ENCODE peak calls at places on chromosomes 12 and 14, in seven cellular contexts. C, D, J, O, Z, X and W are unnamed samples. For H3K4me1, the result is how much of the 10 kb centered on the place peaks cover.

GRCh38 chr12:51323966-51324895 is at the start of gene BIN2:
- DNase-seq in Z (peak), J (no peak), X (no peak), O (no peak), C (peak), D (peak), W (no peak)

GRCh38 chr14:30957813-30958370 is 67.6 kb upstream of the AP4S1 start:
- DNase-seq in X (no peak), Z (no peak), O (no peak), C (no peak), J (no peak), D (no peak), W (no peak)

GRCh38 chr12:16506394-16506793 is 99.6 kb downstream of the LMO3 start:
- DNase-seq in C (no peak), J (no peak), D (no peak), X (no peak), Z (no peak), O (no peak), W (no peak)

GRCh38 chr12:114812384-114812783 is 128.4 kb upstream of the TBX3 start:
- DNase-seq in C (no peak), D (no peak), O (no peak), Z (no peak), X (no peak), J (no peak), W (no peak)

GRCh38 chr12:90484130-90484529 is 470.8 kb downstream of the CCER1 start:
- DNase-seq in O (no peak), J (peak), C (no peak), Z (no peak), D (no peak), X (no peak), W (no peak)

GRCh38 chr12:26185532-26186320 is 9.6 kb upstream of the SSPN start:
- DNase-seq in X (no peak), C (no peak), J (no peak), O (no peak), Z (no peak), D (no peak), W (no peak)

GRCh38 chr14:59161571-59162175 is 26.8 kb upstream of the DAAM1 start:
- DNase-seq in J (no peak), X (no peak), C (no peak), O (no peak), Z (peak), D (peak), W (no peak)

GRCh38 chr12:53618340-53618739 is 7.8 kb downstream of the ATF7 start:
- DNase-seq in C (no peak), D (no peak), O (no peak), Z (no peak), X (no peak), J (no peak), W (no peak)

GRCh38 chr12:96368233-96368632 is 32.0 kb downstream of the CDK17 start:
- DNase-seq in Z (no peak), O (no peak), X (no peak), J (peak), C (no peak), D (no peak), W (no peak)

GRCh38 chr14:105275267-105275946 is 25.4 kb downstream of the BRF1 start:
- DNase-seq in J (no peak), C (no peak), O (no peak), X (peak), D (no peak), Z (no peak), W (no peak)

GRCh38 chr12:131865196-131865875 is 29.1 kb upstream of the ULK1 start:
- DNase-seq in O (no peak), J (peak), D (peak), Z (no peak), X (no peak), C (no peak), W (no peak)

GRCh38 chr12:128449146-128449894 is 182.3 kb downstream of the TMEM132C start:
- DNase-seq in O (no peak), D (no peak), C (no peak), J (no peak), Z (no peak), X (no peak), W (no peak)

GRCh38 chr12:27870939-27871338 is 90.9 kb upstream of the MANSC4 start:
- DNase-seq in X (no peak), C (no peak), J (no peak), Z (no peak), D (no peak), O (no peak), W (no peak)

GRCh38 chr12:102879144-102879763 is 37.8 kb downstream of the PAH start:
- DNase-seq in X (peak), D (peak), O (no peak), J (peak), Z (no peak), C (no peak), W (peak)

GRCh38 chr12:60441577-60441976 is 845.7 kb downstream of the SLC16A7 start:
- DNase-seq in X (no peak), D (no peak), J (no peak), Z (no peak), C (no peak), O (no peak), W (no peak)

GRCh38 chr12:21850419-21850818 is 75.9 kb upstream of the KCNJ8 start:
- DNase-seq in Z (no peak), J (no peak), O (no peak), D (no peak), X (no peak), C (no peak), W (no peak)

GRCh38 chr14:42141328-42141727 is 534.7 kb downstream of the LRFN5 start:
- DNase-seq in Z (no peak), X (no peak), D (no peak), J (no peak), O (no peak), C (no peak), W (no peak)

GRCh38 chr12:1587927-1588573 is 6.3 kb downstream of the FBXL14 start:
- DNase-seq in X (no peak), J (no peak), O (no peak), D (no peak), Z (no peak), C (no peak), W (no peak)

GRCh38 chr14:50823051-50823762 is 7.8 kb downstream of the NIN start:
- DNase-seq in J (no peak), X (peak), O (no peak), C (no peak), Z (no peak), D (no peak), W (no peak)

GRCh38 chr12:28780096-28780495 is 369.0 kb upstream of the FAR2 start:
- DNase-seq in C (no peak), J (peak), Z (no peak), D (no peak), X (no peak), O (no peak), W (no peak)

GRCh38 chr14:26323781-26324363 is 274.0 kb downstream of the NOVA1 start:
- DNase-seq in C (no peak), O (no peak), J (no peak), X (no peak), D (no peak), Z (no peak), W (no peak)

GRCh38 chr12:42119085-42119633 is 25.5 kb downstream of the GXYLT1 start:
- DNase-seq in D (no peak), X (no peak), J (no peak), C (no peak), Z (no peak), O (no peak), W (no peak)

GRCh38 chr12:30202521-30203259 is 418.9 kb upstream of the TMTC1 start:
- DNase-seq in J (no peak), X (no peak), Z (no peak), C (no peak), D (no peak), O (no peak), W (no peak)

GRCh38 chr12:58920956-58921861 is 905 bp upstream of the LRIG3 start:
- DNase-seq in O (peak), D (no peak), J (no peak), X (no peak), Z (no peak), C (no peak), W (no peak)

GRCh38 chr12:52022841-52023181 is 16.1 kb downstream of the TAMALIN start:
- DNase-seq in J (no peak), O (peak), Z (no peak), X (no peak), C (no peak), D (no peak), W (no peak)

GRCh38 chr14:100526057-100526456 is 61.2 kb downstream of the BEGAIN start:
- DNase-seq in C (no peak), Z (no peak), J (no peak), X (no peak), D (no peak), O (no peak), W (no peak)

GRCh38 chr12:50257226-50258166 is 25.8 kb downstream of the LIMA1 start:
- DNase-seq in C (no peak), D (no peak), X (peak), O (peak), J (no peak), Z (no peak), W (no peak)

GRCh38 chr14:79404874-79405273 is 806.4 kb downstream of the DIO2 start:
- DNase-seq in D (no peak), C (no peak), Z (no peak), J (no peak), O (no peak), X (no peak), W (no peak)

GRCh38 chr12:96500686-96501085 is 11.3 kb downstream of the CFAP54 start:
- DNase-seq in C (no peak), J (no peak), X (no peak), D (no peak), Z (no peak), O (no peak), W (no peak)

GRCh38 chr12:26523708-26524150 is 309.3 kb downstream of the ITPR2 start:
- DNase-seq in J (peak), Z (peak), D (peak), C (no peak), O (peak), X (peak), W (no peak)

GRCh38 chr12:105930612-105931011 is 208.1 kb downstream of the NUAK1 start:
- DNase-seq in J (no peak), X (no peak), D (no peak), C (no peak), O (no peak), Z (no peak), W (no peak)
- H3K4me1 ChIP-seq in J (under half), X (under half), D (under half), C (under half), O (under half), Z (under half), W (under half)

GRCh38 chr14:75866981-75867380 is 114.8 kb downstream of the TGFB3 start:
- DNase-seq in C (no peak), Z (no peak), J (no peak), O (no peak), X (no peak), D (no peak), W (no peak)

GRCh38 chr14:75861161-75861621 is 120.6 kb downstream of the TGFB3 start:
- DNase-seq in D (no peak), J (no peak), Z (no peak), O (no peak), C (no peak), X (no peak), W (no peak)

GRCh38 chr14:75859746-75860145 is 122.0 kb downstream of the TGFB3 start:
- DNase-seq in O (no peak), Z (no peak), X (no peak), C (no peak), J (no peak), D (no peak), W (no peak)

GRCh38 chr14:75860561-75861160 is 121.1 kb downstream of the TGFB3 start:
- DNase-seq in Z (no peak), X (no peak), J (no peak), D (no peak), O (no peak), C (no peak), W (no peak)

GRCh38 chr14:75864352-75864751 is 117.4 kb downstream of the TGFB3 start:
- DNase-seq in J (no peak), D (no peak), Z (no peak), O (no peak), C (no peak), X (no peak), W (no peak)
- H3K4me1 ChIP-seq in J (under half), D (under half), Z (under half), O (under half), C (under half), X (under half), W (under half)

GRCh38 chr14:77305696-77306095 is 15.0 kb downstream of the POMT2 start:
- DNase-seq in C (no peak), D (no peak), O (no peak), J (no peak), X (no peak), Z (no peak), W (no peak)
- H3K4me1 ChIP-seq in C (under half), D (under half), O (under half), J (under half), X (under half), Z (under half), W (under half)

DNA sequence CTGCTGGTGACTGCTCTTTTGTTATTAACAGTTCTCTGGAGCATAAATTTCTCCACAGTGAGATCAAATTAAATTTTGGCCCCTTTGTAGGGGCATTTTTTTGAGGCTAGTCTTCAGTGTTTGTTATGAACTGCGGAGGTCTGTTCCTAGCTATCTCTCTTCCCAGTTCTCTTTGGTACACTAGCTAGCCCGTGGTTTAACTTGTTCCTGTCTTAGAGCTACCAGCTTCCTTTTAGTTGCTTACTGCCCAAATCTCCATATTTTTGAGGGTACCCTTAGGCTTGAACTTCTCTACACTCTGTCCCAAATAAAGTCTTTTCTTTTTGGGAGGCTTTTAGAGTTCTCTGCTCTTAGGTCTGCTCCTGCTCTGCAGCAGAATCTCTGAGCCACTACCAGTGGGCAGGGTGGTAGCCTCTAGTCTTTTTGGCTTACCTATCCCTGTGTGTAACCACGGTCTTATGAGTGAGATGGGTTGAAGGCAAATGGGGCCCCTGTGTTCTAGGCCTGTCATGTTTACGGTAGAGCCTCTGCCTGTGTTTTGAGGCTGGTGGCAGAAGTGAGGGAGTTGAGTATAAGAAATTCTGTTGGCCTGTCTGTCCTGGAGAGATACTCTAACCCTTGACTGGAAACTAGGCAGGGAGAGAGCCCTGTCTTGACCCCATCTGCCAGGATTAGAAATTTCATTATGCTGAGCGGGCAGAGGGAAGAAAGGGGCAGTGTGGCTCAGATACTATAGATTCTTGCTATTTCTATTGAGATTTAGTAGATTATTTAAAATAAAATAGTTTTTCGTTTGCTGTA is 21.0 kb downstream of the CNOT2 start:
- DNase-seq in D (no peak), C (no peak), J (no peak), Z (no peak), O (no peak), X (no peak), W (no peak)
- H3K4me1 ChIP-seq in D (under half), C (under half), J (under half), Z (under half), O (under half), X (under half), W (under half)

GRCh38 chr12:57148469-57149308 is 1.3 kb upstream of the LRP1-AS start:
- DNase-seq in C (no peak), D (peak), J (no peak), O (peak), X (peak), Z (peak), W (no peak)
- H3K4me1 ChIP-seq in C (under half), D (under half), J (under half), O (under half), X (under half), Z (half or more), W (under half)

GRCh38 chr12:116054280-116054679 is 223.2 kb downstream of the MED13L start:
- DNase-seq in X (no peak), Z (no peak), C (no peak), O (no peak), J (no peak), D (no peak), W (no peak)

GRCh38 chr12:116057356-116057755 is 220.1 kb downstream of the MED13L start:
- DNase-seq in C (no peak), X (no peak), D (no peak), Z (no peak), J (no peak), O (no peak), W (no peak)

GRCh38 chr12:116055895-116056607 is 221.4 kb downstream of the MED13L start:
- DNase-seq in X (no peak), Z (no peak), O (no peak), C (no peak), J (no peak), D (no peak), W (no peak)

GRCh38 chr12:116050266-116050665 is 227.2 kb downstream of the MED13L start:
- DNase-seq in O (no peak), C (no peak), X (peak), Z (no peak), J (no peak), D (no peak), W (no peak)

DNA sequence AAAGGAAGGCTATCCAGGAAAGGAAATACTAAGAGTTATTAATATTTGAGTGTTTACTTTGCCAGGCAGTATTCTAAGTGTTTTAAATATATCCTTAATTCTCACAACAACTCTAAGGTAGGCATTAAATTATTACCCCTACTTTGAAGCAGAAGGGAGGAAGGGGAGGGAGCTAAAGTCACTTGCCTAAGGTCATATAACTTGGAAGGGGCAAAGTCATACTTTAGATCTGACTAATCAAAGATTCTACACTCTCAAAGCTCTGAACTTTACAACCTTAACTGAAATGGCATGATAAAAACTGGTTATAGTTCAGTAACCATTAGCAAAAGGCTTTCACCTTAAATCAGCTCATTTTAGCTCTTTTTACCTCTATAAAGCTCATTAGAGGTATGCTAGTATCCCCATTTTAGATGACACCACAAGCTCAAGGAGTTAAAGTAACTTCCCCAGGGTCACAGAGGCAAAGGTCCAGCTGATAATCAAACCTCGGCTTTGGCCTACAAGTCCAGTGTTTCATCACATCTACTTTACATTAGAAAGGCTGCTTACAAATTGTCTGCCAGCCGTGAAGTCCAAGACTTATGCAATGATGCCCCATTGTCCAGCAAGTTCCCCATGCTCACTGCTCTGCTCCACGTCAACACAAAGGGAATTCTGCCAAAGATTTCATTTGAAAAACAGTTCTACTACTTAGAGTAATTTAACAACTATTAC is 223.9 kb downstream of the MED13L start:
- DNase-seq in Z (no peak), O (peak), J (no peak), X (peak), C (no peak), D (peak), W (no peak)
- H3K4me1 ChIP-seq in Z (under half), O (under half), J (under half), X (under half), C (under half), D (under half), W (under half)

GRCh38 chr12:15194947-15195346 is 26.3 kb downstream of the RERG start:
- DNase-seq in J (no peak), X (no peak), D (no peak), Z (no peak), O (no peak), C (no peak), W (no peak)

GRCh38 chr12:15192721-15193120 is 28.5 kb downstream of the RERG start:
- DNase-seq in O (no peak), Z (no peak), X (no peak), C (no peak), J (no peak), D (no peak), W (no peak)

GRCh38 chr12:15196221-15196620 is 25.0 kb downstream of the RERG start:
- DNase-seq in J (no peak), Z (no peak), C (no peak), D (no peak), X (no peak), O (no peak), W (no peak)

GRCh38 chr12:15196678-15197267 is 24.4 kb downstream of the RERG start:
- DNase-seq in C (no peak), X (no peak), J (no peak), Z (no peak), O (no peak), D (no peak), W (no peak)

DNA sequence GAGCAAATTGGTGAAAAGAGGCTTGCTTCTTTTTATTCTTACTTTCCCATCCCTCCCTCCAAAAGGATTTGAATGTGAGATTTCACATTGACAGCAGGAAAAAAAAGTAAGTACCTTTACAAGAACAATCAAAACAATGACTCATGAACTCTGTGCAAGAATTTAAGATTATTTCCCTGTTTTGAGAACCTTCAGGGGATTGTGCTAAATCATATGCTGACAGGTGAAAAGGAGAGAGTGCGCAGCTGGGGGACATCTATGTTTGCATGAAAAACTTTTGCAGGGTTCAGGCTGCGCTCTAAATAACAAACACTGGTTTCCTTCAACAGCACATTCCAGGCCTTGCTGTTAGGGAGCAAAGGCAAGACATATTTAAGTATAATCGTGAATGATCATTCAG is 27.3 kb downstream of the RERG start:
- DNase-seq in J (no peak), O (no peak), X (no peak), C (no peak), D (no peak), Z (no peak), W (no peak)
- H3K4me1 ChIP-seq in J (under half), O (under half), X (under half), C (under half), D (under half), Z (under half), W (under half)

GRCh38 chr12:4293942-4294505 is 20.5 kb downstream of the CCND2 start:
- DNase-seq in Z (no peak), X (no peak), J (no peak), D (no peak), C (no peak), O (no peak), W (no peak)
- H3K4me1 ChIP-seq in Z (under half), X (under half), J (under half), D (under half), C (under half), O (under half), W (under half)